ENCODE peak calls at places on chromosomes 11 and 22, in eight cellular contexts. N, G, T, Q, K, P, A and L are unnamed samples.

GRCh38 chr11:126341760-126342161 is 13.7 kb upstream of the ST3GAL4 start:
- DNase-seq in N (peak), G (no peak), T (no peak), Q (no peak), K (no peak), P (no peak), A (no peak), L (peak)

GRCh38 chr11:96189351-96189750 is 153.6 kb downstream of the MAML2 start:
- DNase-seq in N (no peak), G (no peak), T (no peak), Q (no peak), K (no peak), P (no peak), A (no peak), L (no peak)

GRCh38 chr22:22013559-22014284 is 31.1 kb upstream of the TOP3B start:
- DNase-seq in N (no peak), G (no peak), T (no peak), Q (no peak), K (no peak), P (no peak), A (no peak), L (no peak)

GRCh38 chr11:62770778-62771143 is 435 bp upstream of the TAF6L start:
- DNase-seq in N (no peak), G (no peak), T (peak), Q (peak), K (peak), P (no peak), A (no peak), L (no peak)

GRCh38 chr11:101129203-101129943 is at the start of gene PGR:
- DNase-seq in N (peak), G (no peak), T (no peak), Q (peak), K (peak), P (no peak), A (no peak), L (no peak)

GRCh38 chr22:43925433-43926348 is 2.1 kb downstream of the PNPLA3 start:
- DNase-seq in N (no peak), G (no peak), T (peak), Q (peak), K (no peak), P (no peak), A (no peak), L (no peak)

GRCh38 chr22:44664149-44664548 is 37.9 kb upstream of the PRR5 start:
- DNase-seq in N (no peak), G (no peak), T (no peak), Q (no peak), K (peak), P (no peak), A (no peak), L (peak)

GRCh38 chr22:48704335-48704734 is 1123.3 kb downstream of the BRD1 start:
- DNase-seq in N (no peak), G (no peak), T (no peak), Q (no peak), K (no peak), P (no peak), A (no peak), L (no peak)

DNA sequence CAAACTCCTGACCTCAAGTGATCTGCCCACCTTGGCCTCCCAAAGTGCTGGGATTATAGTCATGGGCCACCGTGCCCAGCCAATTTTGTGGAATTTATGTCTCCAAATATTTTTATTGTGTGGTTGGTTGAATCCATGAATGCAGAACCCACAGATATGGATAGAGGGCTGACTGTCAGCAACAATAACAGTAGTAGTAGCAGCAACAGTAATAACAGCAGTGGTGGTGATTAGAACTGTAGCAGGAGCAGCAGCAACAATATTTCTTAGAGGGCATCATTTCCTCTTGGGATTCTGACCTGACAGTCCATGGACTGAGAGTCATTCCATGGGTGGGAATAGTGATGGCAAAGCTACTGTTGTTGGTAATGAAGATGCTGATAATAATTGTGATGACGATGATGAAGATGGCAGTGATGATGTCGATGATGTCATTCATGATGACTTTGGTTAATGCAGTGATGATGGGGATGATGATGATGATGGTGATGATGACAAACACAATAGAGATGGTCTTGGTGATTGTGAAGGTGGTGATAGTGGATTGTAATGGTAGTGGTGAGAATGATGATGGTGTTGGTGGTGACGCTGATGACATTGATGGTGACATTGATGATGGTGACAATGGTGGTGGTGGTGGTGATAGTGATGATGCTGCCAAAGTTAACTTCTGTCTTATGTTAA is 13.9 kb upstream of the CD82 start:
- DNase-seq in N (no peak), G (no peak), T (no peak), Q (no peak), K (no peak), P (no peak), A (no peak), L (no peak)
- TF ChIP-seq RAD21 in N (no peak), G (no peak), T (no peak), Q (no peak), K (no peak), P (no peak), A (no peak), L (no peak)

DNA sequence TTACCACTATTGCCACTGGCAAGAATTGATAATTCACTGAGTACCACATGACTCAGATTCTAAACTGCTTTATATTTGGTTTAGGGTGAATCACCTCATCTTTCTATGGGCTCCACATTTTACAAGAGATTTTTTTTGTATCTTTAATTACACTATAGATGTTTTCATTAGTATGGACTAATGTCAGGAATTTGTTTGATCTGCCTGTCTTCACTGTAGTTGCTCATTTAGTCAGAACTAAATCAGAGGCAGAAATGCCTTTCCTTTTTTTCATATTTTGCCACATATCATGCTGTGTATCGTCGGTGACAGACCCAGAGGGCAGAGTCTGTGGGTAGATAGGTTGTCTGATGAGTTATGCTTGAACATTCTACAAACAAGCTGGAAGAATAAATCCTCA is 524.1 kb downstream of the METTL15 start:
- DNase-seq in N (no peak), G (peak), T (no peak), Q (no peak), K (no peak), P (no peak), A (no peak), L (peak)
- TF ChIP-seq RAD21 in N (no peak), G (peak), T (no peak), Q (no peak), K (no peak), P (no peak), A (no peak), L (no peak)

DNA sequence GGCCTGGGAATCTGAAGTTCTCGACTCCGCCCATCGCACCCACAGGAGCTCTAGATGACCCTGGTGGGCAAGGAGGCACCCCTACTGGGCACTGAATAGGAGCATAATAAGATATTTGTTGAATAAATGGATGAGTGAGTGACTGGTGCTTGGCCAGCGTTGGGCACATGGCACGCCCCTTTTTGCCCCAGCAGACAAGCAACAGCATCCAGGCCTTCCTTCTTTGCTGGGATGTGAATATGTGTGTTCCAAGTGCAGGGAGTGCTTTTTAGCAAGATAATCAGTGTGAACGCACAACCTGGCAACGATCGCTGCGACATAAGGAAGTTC is 450 bp upstream of the CELF1 start:
- DNase-seq in N (no peak), G (no peak), T (no peak), Q (no peak), K (no peak), P (no peak), A (no peak), L (no peak)
- TF ChIP-seq RAD21 in N (no peak), G (no peak), T (no peak), Q (no peak), K (no peak), P (no peak), A (no peak), L (no peak)

DNA sequence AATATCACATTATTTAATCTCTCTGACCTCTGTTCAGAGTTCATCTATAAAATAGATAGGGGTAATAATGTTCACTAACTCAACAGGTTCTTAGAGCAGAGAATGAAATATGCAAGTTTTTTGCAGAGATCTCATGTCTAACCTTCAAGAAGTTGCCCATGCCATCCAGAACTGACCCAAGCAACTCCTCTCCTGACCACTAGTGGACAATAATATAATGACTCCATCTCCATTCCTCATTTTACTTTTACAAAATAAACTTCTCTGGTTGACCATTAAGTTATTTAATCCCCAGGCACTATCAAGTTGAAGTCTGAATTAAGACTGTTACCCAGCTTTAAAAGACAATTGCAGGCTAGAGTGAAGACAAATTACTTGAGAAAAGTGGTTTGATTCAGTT is 382.6 kb downstream of the KCNA4 start:
- DNase-seq in N (no peak), G (peak), T (no peak), Q (no peak), K (no peak), P (no peak), A (no peak), L (no peak)
- TF ChIP-seq RAD21 in N (no peak), G (no peak), T (no peak), Q (peak), K (no peak), P (no peak), A (no peak), L (peak)

GRCh38 chr11:64856382-64857227 is 12.2 kb upstream of the CDC42BPG start:
- DNase-seq in N (no peak), G (peak), T (peak), Q (no peak), K (no peak), P (peak), A (no peak), L (peak)
- TF ChIP-seq RAD21 in N (no peak), G (no peak), T (no peak), Q (no peak), K (no peak), P (no peak), A (no peak), L (peak)

DNA sequence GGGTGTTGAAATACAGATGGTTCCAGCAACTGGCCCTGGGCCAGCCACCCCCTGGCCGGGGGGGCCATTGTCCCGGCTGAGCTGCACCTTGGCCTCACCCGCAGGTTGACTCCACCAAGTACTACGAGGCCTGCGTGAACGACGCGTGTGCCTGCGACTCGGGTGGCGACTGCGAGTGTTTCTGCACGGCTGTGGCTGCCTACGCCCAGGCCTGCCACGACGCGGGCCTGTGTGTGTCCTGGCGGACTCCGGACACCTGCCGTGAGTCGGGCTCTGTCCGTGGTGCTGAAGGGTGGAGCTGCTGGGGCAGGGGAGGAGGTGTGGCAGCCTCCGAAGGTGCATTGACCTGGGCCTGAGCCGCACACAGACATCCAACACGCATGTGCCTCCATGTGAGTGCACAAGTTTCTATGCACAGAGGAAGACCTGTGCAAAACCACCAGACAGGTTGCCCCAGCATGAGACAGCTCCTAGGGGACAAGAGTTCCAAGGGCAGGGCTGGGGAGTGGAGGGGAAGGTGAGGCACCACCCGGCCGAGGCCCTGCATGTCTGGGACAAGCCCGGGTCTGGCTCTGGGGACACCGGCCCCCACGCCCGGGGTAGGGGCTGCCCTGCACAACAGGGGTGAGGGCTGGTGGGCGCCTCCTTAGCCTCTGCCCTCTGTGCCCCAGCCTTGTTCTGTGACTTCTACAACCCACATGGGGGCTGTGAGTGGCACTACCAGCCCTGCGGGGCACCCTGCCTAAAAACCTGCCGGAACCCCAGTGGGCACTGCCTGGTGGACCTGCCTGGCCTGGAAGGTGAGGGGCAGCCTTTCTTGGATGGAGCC is 16.1 kb downstream of the MUC5B start:
- DNase-seq in N (peak), G (no peak), T (peak), Q (peak), K (no peak), P (no peak), A (no peak), L (no peak)
- TF ChIP-seq RAD21 in N (no peak), G (no peak), T (no peak), Q (no peak), K (no peak), P (no peak), A (no peak), L (no peak)